ENCODE peak calls at places on chromosomes 7 and 10, in eight cellular contexts. I is RWPE1, C is pancreas, U is esophagus squamous epithelium, K is astrocyte, L is GM06990, Y is AG09309, S is cardiac muscle cell. W is an unnamed sample.

GRCh38 chr7:138278601-138279000 is 181.5 kb upstream of the TRIM24 start:
- DNase-seq in C (no peak), Y (no peak), L (no peak), I (no peak), S (no peak), K (peak), U (no peak), W (no peak)

GRCh38 chr10:42475168-42476098 is 162.9 kb downstream of the ZNF33B start:
- DNase-seq in I (peak), S (no peak), Y (peak), K (no peak), C (no peak), L (no peak), U (no peak), W (peak)

GRCh38 chr7:30331338-30331737 is 46.9 kb downstream of the ZNRF2 start:
- DNase-seq in U (no peak), Y (no peak), I (no peak), S (no peak), L (no peak), K (no peak), C (peak), W (no peak)

GRCh38 chr10:803041-803741 is 113.7 kb upstream of the DIP2C start:
- DNase-seq in U (no peak), I (no peak), Y (no peak), S (no peak), L (no peak), K (no peak), C (no peak), W (no peak)

GRCh38 chr10:124657806-124658205 is 86.4 kb downstream of the FAM53B start:
- DNase-seq in I (no peak), S (no peak), Y (peak), L (no peak), K (peak), C (no peak), U (no peak), W (no peak)

GRCh38 chr10:69802424-69803161 is 887 bp downstream of the COL13A1 start:
- DNase-seq in K (peak), S (peak), C (no peak), U (no peak), Y (no peak), L (no peak), I (peak), W (no peak)

GRCh38 chr7:751826-752225 is 24.7 kb upstream of the PRKAR1B start:
- DNase-seq in L (no peak), S (no peak), I (no peak), C (no peak), U (no peak), Y (no peak), K (no peak), W (no peak)

GRCh38 chr10:47278152-47278473 is 21.9 kb upstream of the GDF10 start:
- DNase-seq in S (no peak), K (no peak), Y (no peak), U (no peak), L (no peak), I (no peak), C (no peak), W (no peak)

GRCh38 chr10:48464871-48465736 is 139.8 kb downstream of the ARHGAP22 start:
- DNase-seq in I (no peak), U (no peak), C (no peak), Y (no peak), S (no peak), L (no peak), K (no peak), W (no peak)

GRCh38 chr10:17811466-17811865 is 2.3 kb downstream of the MRC1 start:
- DNase-seq in S (no peak), Y (no peak), U (no peak), K (no peak), I (no peak), C (no peak), L (no peak), W (no peak)

GRCh38 chr7:81692146-81692905 is 77.5 kb downstream of the HGF start:
- DNase-seq in U (no peak), S (no peak), I (no peak), L (no peak), K (peak), Y (no peak), C (no peak), W (no peak)

GRCh38 chr7:158394936-158395335 is 192.7 kb downstream of the PTPRN2 start:
- DNase-seq in C (no peak), S (peak), L (no peak), Y (no peak), I (peak), K (no peak), U (no peak), W (peak)

GRCh38 chr7:1800876-1801275 is 130.8 kb downstream of the ELFN1 start:
- DNase-seq in C (no peak), S (no peak), U (no peak), Y (no peak), I (no peak), K (no peak), L (no peak), W (no peak)
- TF ChIP-seq CTCF in C (no peak), S (no peak), U (no peak), Y (no peak), I (no peak), K (no peak), L (no peak), W (no peak)

GRCh38 chr10:74103560-74104248 is 46.9 kb downstream of the AP3M1 start:
- DNase-seq in K (no peak), S (no peak), L (no peak), U (no peak), I (no peak), Y (no peak), C (no peak), W (peak)
- TF ChIP-seq CTCF in K (peak), S (peak), L (peak), U (peak), I (peak), Y (peak), C (no peak), W (peak)

GRCh38 chr10:110410329-110411046 is 87.2 kb upstream of the DUSP5 start:
- DNase-seq in L (no peak), I (peak), U (no peak), Y (peak), C (peak), S (no peak), K (peak), W (no peak)
- TF ChIP-seq CTCF in L (no peak), I (no peak), U (no peak), Y (no peak), C (no peak), S (no peak), K (no peak), W (no peak)

GRCh38 chr7:64630496-64630895 is 35.4 kb upstream of the ZNF107 start:
- DNase-seq in S (no peak), Y (no peak), U (no peak), C (no peak), I (peak), K (no peak), L (no peak), W (no peak)
- TF ChIP-seq CTCF in S (peak), Y (peak), U (peak), C (peak), I (peak), K (peak), L (peak), W (no peak)

W was measured in GM13976.